ENCODE peak calls at places on chromosomes 3 and 15, in four cellular contexts. One of them, this sample, is unnamed.

GRCh38 chr3:14564741-14565140 is 24.6 kb upstream of the GRIP2 start:
- DNase-seq in HuH-7.5: no peak
- DNase-seq in AG10803: no peak
- DNase-seq in activated CD4-positive, alpha-beta T cell treated with anti-CD3 and anti-CD28 coated beads for 48 hours: no peak
- DNase-seq in this sample: no peak

GRCh38 chr15:65512807-65513416 is 4.6 kb downstream of the DPP8 start:
- DNase-seq in HuH-7.5: no peak
- DNase-seq in AG10803: peak; percentile 92
- DNase-seq in activated CD4-positive, alpha-beta T cell treated with anti-CD3 and anti-CD28 coated beads for 48 hours: no peak
- DNase-seq in this sample: no peak

GRCh38 chr3:179098388-179099077 is 26.9 kb upstream of the ZMAT3 start:
- DNase-seq in HuH-7.5: no peak
- DNase-seq in AG10803: peak; percentile 22
- DNase-seq in activated CD4-positive, alpha-beta T cell treated with anti-CD3 and anti-CD28 coated beads for 48 hours: no peak
- DNase-seq in this sample: peak; percentile 25

GRCh38 chr3:172096881-172097420 is 57.6 kb downstream of the FNDC3B start:
- DNase-seq in HuH-7.5: peak; percentile 20
- DNase-seq in AG10803: peak; percentile 67
- DNase-seq in activated CD4-positive, alpha-beta T cell treated with anti-CD3 and anti-CD28 coated beads for 48 hours: no peak
- DNase-seq in this sample: no peak

GRCh38 chr15:99996667-99997066 is 263.4 kb upstream of the LYSMD4 start:
- DNase-seq in HuH-7.5: no peak
- DNase-seq in AG10803: no peak
- DNase-seq in activated CD4-positive, alpha-beta T cell treated with anti-CD3 and anti-CD28 coated beads for 48 hours: no peak
- DNase-seq in this sample: no peak

GRCh38 chr15:55694652-55695150 is 48.3 kb downstream of the PRTG start:
- DNase-seq in HuH-7.5: no peak
- DNase-seq in AG10803: no peak
- DNase-seq in activated CD4-positive, alpha-beta T cell treated with anti-CD3 and anti-CD28 coated beads for 48 hours: no peak
- DNase-seq in this sample: no peak

GRCh38 chr15:59143281-59143680 is 38.3 kb downstream of the CCNB2 start:
- DNase-seq in HuH-7.5: no peak
- DNase-seq in AG10803: no peak
- DNase-seq in activated CD4-positive, alpha-beta T cell treated with anti-CD3 and anti-CD28 coated beads for 48 hours: no peak
- DNase-seq in this sample: no peak

GRCh38 chr3:177946965-177947364 is 589.3 kb upstream of the KCNMB2 start:
- DNase-seq in HuH-7.5: no peak
- DNase-seq in AG10803: peak; percentile 80
- DNase-seq in activated CD4-positive, alpha-beta T cell treated with anti-CD3 and anti-CD28 coated beads for 48 hours: no peak
- DNase-seq in this sample: no peak

GRCh38 chr15:95076381-95076780 is 845.0 kb downstream of the MCTP2 start:
- DNase-seq in HuH-7.5: no peak
- DNase-seq in AG10803: no peak
- DNase-seq in activated CD4-positive, alpha-beta T cell treated with anti-CD3 and anti-CD28 coated beads for 48 hours: no peak
- DNase-seq in this sample: no peak

GRCh38 chr15:64247906-64248541 is 85.2 kb upstream of the PPIB start:
- DNase-seq in HuH-7.5: peak; percentile 26
- DNase-seq in AG10803: peak; percentile 96
- DNase-seq in activated CD4-positive, alpha-beta T cell treated with anti-CD3 and anti-CD28 coated beads for 48 hours: peak; percentile 17
- DNase-seq in this sample: peak; percentile 40

GRCh38 chr3:107543666-107544065 is 20.9 kb downstream of the BBX start:
- DNase-seq in HuH-7.5: no peak
- DNase-seq in AG10803: no peak
- DNase-seq in activated CD4-positive, alpha-beta T cell treated with anti-CD3 and anti-CD28 coated beads for 48 hours: no peak
- DNase-seq in this sample: no peak

GRCh38 chr15:64288577-64288976 is 67.4 kb downstream of the CSNK1G1 start:
- DNase-seq in HuH-7.5: no peak
- DNase-seq in AG10803: peak; percentile 25
- DNase-seq in activated CD4-positive, alpha-beta T cell treated with anti-CD3 and anti-CD28 coated beads for 48 hours: no peak
- DNase-seq in this sample: no peak

GRCh38 chr3:63051920-63052319 is 176.7 kb upstream of the CADPS start:
- DNase-seq in HuH-7.5: no peak
- DNase-seq in AG10803: peak; percentile 78
- DNase-seq in activated CD4-positive, alpha-beta T cell treated with anti-CD3 and anti-CD28 coated beads for 48 hours: no peak
- DNase-seq in this sample: no peak

GRCh38 chr3:47847801-47848518 is 45.0 kb downstream of the DHX30 start:
- DNase-seq in HuH-7.5: no peak
- DNase-seq in AG10803: no peak
- DNase-seq in activated CD4-positive, alpha-beta T cell treated with anti-CD3 and anti-CD28 coated beads for 48 hours: no peak
- DNase-seq in this sample: no peak

GRCh38 chr15:99433026-99433756 is 132.6 kb upstream of the MEF2A start:
- DNase-seq in HuH-7.5: no peak
- DNase-seq in AG10803: no peak
- DNase-seq in activated CD4-positive, alpha-beta T cell treated with anti-CD3 and anti-CD28 coated beads for 48 hours: no peak
- DNase-seq in this sample: no peak

GRCh38 chr3:83039422-83039821 is 1278.0 kb upstream of the GBE1 start:
- DNase-seq in HuH-7.5: no peak
- DNase-seq in AG10803: no peak
- DNase-seq in activated CD4-positive, alpha-beta T cell treated with anti-CD3 and anti-CD28 coated beads for 48 hours: no peak
- DNase-seq in this sample: no peak

GRCh38 chr15:89374116-89375004 is 39.7 kb upstream of the POLG start:
- DNase-seq in HuH-7.5: no peak
- DNase-seq in AG10803: no peak
- DNase-seq in activated CD4-positive, alpha-beta T cell treated with anti-CD3 and anti-CD28 coated beads for 48 hours: no peak
- DNase-seq in this sample: no peak

GRCh38 chr3:55795736-55796135 is 308.6 kb upstream of the WNT5A start:
- DNase-seq in HuH-7.5: no peak
- DNase-seq in AG10803: peak; percentile 6
- DNase-seq in activated CD4-positive, alpha-beta T cell treated with anti-CD3 and anti-CD28 coated beads for 48 hours: no peak
- DNase-seq in this sample: peak; percentile 33

GRCh38 chr3:59820352-59820934 is 770.6 kb upstream of the CFAP20DC start:
- DNase-seq in HuH-7.5: no peak
- DNase-seq in AG10803: peak; percentile 28
- DNase-seq in activated CD4-positive, alpha-beta T cell treated with anti-CD3 and anti-CD28 coated beads for 48 hours: peak; percentile 36
- DNase-seq in this sample: no peak

GRCh38 chr15:48967336-48967735 is 3.6 kb upstream of the SHC4 start:
- DNase-seq in HuH-7.5: no peak
- DNase-seq in AG10803: no peak
- DNase-seq in activated CD4-positive, alpha-beta T cell treated with anti-CD3 and anti-CD28 coated beads for 48 hours: no peak
- DNase-seq in this sample: no peak

GRCh38 chr3:82165266-82165665 is 403.8 kb upstream of the GBE1 start:
- DNase-seq in HuH-7.5: no peak
- DNase-seq in AG10803: no peak
- DNase-seq in activated CD4-positive, alpha-beta T cell treated with anti-CD3 and anti-CD28 coated beads for 48 hours: no peak
- DNase-seq in this sample: no peak

GRCh38 chr3:159429702-159430101 is 558.9 kb upstream of the IL12A start:
- DNase-seq in HuH-7.5: no peak
- DNase-seq in AG10803: no peak
- DNase-seq in activated CD4-positive, alpha-beta T cell treated with anti-CD3 and anti-CD28 coated beads for 48 hours: no peak
- DNase-seq in this sample: no peak

GRCh38 chr3:71153753-71154152 is 429.8 kb downstream of the FOXP1 start:
- DNase-seq in HuH-7.5: no peak
- DNase-seq in AG10803: no peak
- DNase-seq in activated CD4-positive, alpha-beta T cell treated with anti-CD3 and anti-CD28 coated beads for 48 hours: no peak
- DNase-seq in this sample: no peak

GRCh38 chr3:51682079-51682478 is 11.0 kb downstream of the TEX264 start:
- DNase-seq in HuH-7.5: peak; percentile 92
- DNase-seq in AG10803: peak; percentile 88
- DNase-seq in activated CD4-positive, alpha-beta T cell treated with anti-CD3 and anti-CD28 coated beads for 48 hours: peak; percentile 80
- DNase-seq in this sample: peak; percentile 81

GRCh38 chr3:171056528-171056927 is 30.0 kb upstream of the SLC2A2 start:
- DNase-seq in HuH-7.5: no peak
- DNase-seq in AG10803: peak; percentile 12
- DNase-seq in activated CD4-positive, alpha-beta T cell treated with anti-CD3 and anti-CD28 coated beads for 48 hours: no peak
- DNase-seq in this sample: no peak

GRCh38 chr3:105904683-105905320 is 36.0 kb upstream of the CBLB start:
- DNase-seq in HuH-7.5: no peak
- DNase-seq in AG10803: no peak
- DNase-seq in activated CD4-positive, alpha-beta T cell treated with anti-CD3 and anti-CD28 coated beads for 48 hours: no peak
- DNase-seq in this sample: no peak

GRCh38 chr3:65619391-65620298 is 419.1 kb downstream of the MAGI1 start:
- DNase-seq in HuH-7.5: no peak
- DNase-seq in AG10803: peak; percentile 38
- DNase-seq in activated CD4-positive, alpha-beta T cell treated with anti-CD3 and anti-CD28 coated beads for 48 hours: no peak
- DNase-seq in this sample: no peak

GRCh38 chr3:133939496-133939835 is 43.8 kb upstream of the RAB6B start:
- DNase-seq in HuH-7.5: no peak
- DNase-seq in AG10803: no peak
- DNase-seq in activated CD4-positive, alpha-beta T cell treated with anti-CD3 and anti-CD28 coated beads for 48 hours: no peak
- DNase-seq in this sample: no peak

GRCh38 chr15:67863442-67863987 is 23.7 kb upstream of the RNU6-1 start:
- DNase-seq in HuH-7.5: peak; percentile 81
- DNase-seq in AG10803: peak; percentile 68
- DNase-seq in activated CD4-positive, alpha-beta T cell treated with anti-CD3 and anti-CD28 coated beads for 48 hours: peak; percentile 85
- DNase-seq in this sample: peak; percentile 80

GRCh38 chr15:74651251-74651741 is 35.7 kb downstream of the CLK3 start:
- DNase-seq in HuH-7.5: no peak
- DNase-seq in AG10803: peak; percentile 67
- DNase-seq in activated CD4-positive, alpha-beta T cell treated with anti-CD3 and anti-CD28 coated beads for 48 hours: no peak
- DNase-seq in this sample: no peak

GRCh38 chr3:161291191-161291901 is 70.2 kb downstream of the NMD3 start:
- DNase-seq in HuH-7.5: no peak
- DNase-seq in AG10803: no peak
- DNase-seq in activated CD4-positive, alpha-beta T cell treated with anti-CD3 and anti-CD28 coated beads for 48 hours: no peak
- DNase-seq in this sample: no peak

GRCh38 chr3:69914395-69914794 is 85.1 kb upstream of the SAMMSON start:
- DNase-seq in HuH-7.5: no peak
- DNase-seq in AG10803: no peak
- DNase-seq in activated CD4-positive, alpha-beta T cell treated with anti-CD3 and anti-CD28 coated beads for 48 hours: no peak
- DNase-seq in this sample: no peak